ENCODE peak calls at places on chromosome 14, in five cellular contexts. W is OCI-LY7, G is lower lobe of right lung, D is WTC11, Q is heart left ventricle. N is an unnamed sample.

GRCh38 chr14:65352964-65353530 is 59.5 kb upstream of the FUT8 start:
- DNase-seq in W (peak), G (no peak), D (no peak), Q (no peak), N (no peak)

GRCh38 chr14:64806202-64806861 is 73.4 kb downstream of the SPTB start:
- DNase-seq in W (no peak), G (no peak), D (no peak), Q (no peak), N (no peak)

GRCh38 chr14:90693413-90693812 is 122.8 kb downstream of the TTC7B start:
- DNase-seq in W (no peak), G (no peak), D (no peak), Q (no peak), N (no peak)

GRCh38 chr14:77158175-77158908 is 16.8 kb upstream of the ZDHHC22 start:
- DNase-seq in W (no peak), G (no peak), D (peak), Q (peak), N (peak)

GRCh38 chr14:50061664-50062437 is 54.5 kb downstream of the VCPKMT start:
- DNase-seq in W (peak), G (no peak), D (no peak), Q (peak), N (no peak)

GRCh38 chr14:37253905-37254304 is 56.2 kb downstream of the MIPOL1 start:
- DNase-seq in W (no peak), G (no peak), D (no peak), Q (no peak), N (peak)

GRCh38 chr14:49966304-49966809 is 73.5 kb downstream of the ARF6 start:
- DNase-seq in W (no peak), G (no peak), D (no peak), Q (no peak), N (no peak)

GRCh38 chr14:24695265-24696241 is 61.6 kb upstream of the GZMB start:
- DNase-seq in W (peak), G (no peak), D (no peak), Q (no peak), N (no peak)

GRCh38 chr14:37585971-37586759 is 8.9 kb downstream of the FOXA1 start:
- DNase-seq in W (no peak), G (no peak), D (no peak), Q (no peak), N (no peak)

GRCh38 chr14:70955543-70956480 is 48.6 kb downstream of the PCNX1 start:
- DNase-seq in W (peak), G (no peak), D (no peak), Q (no peak), N (peak)

GRCh38 chr14:33465952-33466700 is 484.7 kb downstream of the EGLN3 start:
- DNase-seq in W (no peak), G (no peak), D (no peak), Q (no peak), N (no peak)

GRCh38 chr14:68730811-68731425 is 61.9 kb downstream of the ZFP36L1 start:
- DNase-seq in W (no peak), G (no peak), D (peak), Q (no peak), N (no peak)

GRCh38 chr14:58151264-58151700 is 731 bp downstream of the ARMH4 start:
- DNase-seq in W (no peak), G (no peak), D (peak), Q (no peak), N (no peak)

GRCh38 chr14:74501135-74501614 is 7.6 kb downstream of the ISCA2 start:
- DNase-seq in W (peak), G (peak), D (peak), Q (peak), N (peak)

GRCh38 chr14:58104808-58105207 is 47.2 kb downstream of the ARMH4 start:
- DNase-seq in W (no peak), G (no peak), D (no peak), Q (no peak), N (no peak)

GRCh38 chr14:104441275-104442106 is 138.1 kb upstream of the C14orf180 start:
- DNase-seq in W (no peak), G (no peak), D (no peak), Q (no peak), N (no peak)

GRCh38 chr14:22824711-22825359 is 4.9 kb upstream of the MRPL52 start:
- DNase-seq in W (peak), G (no peak), D (no peak), Q (no peak), N (no peak)

GRCh38 chr14:34199585-34199984 is 248.7 kb upstream of the EGLN3 start:
- DNase-seq in W (no peak), G (no peak), D (no peak), Q (no peak), N (peak)

GRCh38 chr14:64823305-64823985 is 56.3 kb downstream of the SPTB start:
- DNase-seq in W (peak), G (peak), D (peak), Q (peak), N (peak)

GRCh38 chr14:57383125-57383524 is 7.3 kb upstream of the NAA30 start:
- DNase-seq in W (no peak), G (no peak), D (no peak), Q (no peak), N (no peak)

GRCh38 chr14:97977711-97978261 is 1180.6 kb downstream of the VRK1 start:
- DNase-seq in W (no peak), G (peak), D (peak), Q (peak), N (no peak)

GRCh38 chr14:89921896-89922548 is 32.5 kb downstream of the EFCAB11 start:
- DNase-seq in W (no peak), G (no peak), D (no peak), Q (no peak), N (no peak)

GRCh38 chr14:90061849-90062794 is at the start of gene KCNK13:
- DNase-seq in W (no peak), G (peak), D (peak), Q (peak), N (no peak)

GRCh38 chr14:102982852-102983470 is 60.5 kb downstream of the AMN start:
- DNase-seq in W (no peak), G (no peak), D (no peak), Q (no peak), N (no peak)

GRCh38 chr14:71266994-71267636 is 359.9 kb downstream of the PCNX1 start:
- DNase-seq in W (no peak), G (no peak), D (no peak), Q (no peak), N (no peak)

GRCh38 chr14:96261772-96262485 is 5.9 kb downstream of the BDKRB1 start:
- DNase-seq in W (no peak), G (no peak), D (no peak), Q (no peak), N (no peak)

GRCh38 chr14:55271572-55272414 is 572 bp downstream of the FBXO34 start:
- DNase-seq in W (peak), G (peak), D (peak), Q (peak), N (peak)

GRCh38 chr14:23061995-23062394 is 4.7 kb upstream of the CDH24 start:
- DNase-seq in W (no peak), G (no peak), D (no peak), Q (no peak), N (peak)

GRCh38 chr14:77059276-77059934 is 30.9 kb upstream of the IRF2BPL start:
- DNase-seq in W (no peak), G (no peak), D (peak), Q (peak), N (peak)

GRCh38 chr14:65169351-65169750 is 67.0 kb upstream of the MAX start:
- DNase-seq in W (peak), G (no peak), D (no peak), Q (no peak), N (peak)

GRCh38 chr14:66240112-66240511 is 246.1 kb upstream of the CCDC196 start:
- DNase-seq in W (no peak), G (no peak), D (no peak), Q (no peak), N (no peak)

GRCh38 chr14:75531660-75532317 is 9.5 kb downstream of the BATF start:
- DNase-seq in W (no peak), G (no peak), D (no peak), Q (no peak), N (no peak)

GRCh38 chr14:104393199-104393897 is 186.2 kb upstream of the C14orf180 start:
- DNase-seq in W (no peak), G (no peak), D (no peak), Q (peak), N (no peak)

GRCh38 chr14:56608682-56609081 is 29.1 kb downstream of the TMEM260 start:
- DNase-seq in W (peak), G (no peak), D (no peak), Q (no peak), N (peak)

GRCh38 chr14:60777856-60778578 is 43.5 kb downstream of the MNAT1 start:
- DNase-seq in W (no peak), G (no peak), D (no peak), Q (no peak), N (peak)

GRCh38 chr14:89129570-89129969 is 287.5 kb downstream of the FOXN3 start:
- DNase-seq in W (no peak), G (no peak), D (no peak), Q (no peak), N (no peak)

GRCh38 chr14:89324501-89325298 is 92.3 kb downstream of the FOXN3 start:
- DNase-seq in W (no peak), G (no peak), D (no peak), Q (no peak), N (no peak)

DNA sequence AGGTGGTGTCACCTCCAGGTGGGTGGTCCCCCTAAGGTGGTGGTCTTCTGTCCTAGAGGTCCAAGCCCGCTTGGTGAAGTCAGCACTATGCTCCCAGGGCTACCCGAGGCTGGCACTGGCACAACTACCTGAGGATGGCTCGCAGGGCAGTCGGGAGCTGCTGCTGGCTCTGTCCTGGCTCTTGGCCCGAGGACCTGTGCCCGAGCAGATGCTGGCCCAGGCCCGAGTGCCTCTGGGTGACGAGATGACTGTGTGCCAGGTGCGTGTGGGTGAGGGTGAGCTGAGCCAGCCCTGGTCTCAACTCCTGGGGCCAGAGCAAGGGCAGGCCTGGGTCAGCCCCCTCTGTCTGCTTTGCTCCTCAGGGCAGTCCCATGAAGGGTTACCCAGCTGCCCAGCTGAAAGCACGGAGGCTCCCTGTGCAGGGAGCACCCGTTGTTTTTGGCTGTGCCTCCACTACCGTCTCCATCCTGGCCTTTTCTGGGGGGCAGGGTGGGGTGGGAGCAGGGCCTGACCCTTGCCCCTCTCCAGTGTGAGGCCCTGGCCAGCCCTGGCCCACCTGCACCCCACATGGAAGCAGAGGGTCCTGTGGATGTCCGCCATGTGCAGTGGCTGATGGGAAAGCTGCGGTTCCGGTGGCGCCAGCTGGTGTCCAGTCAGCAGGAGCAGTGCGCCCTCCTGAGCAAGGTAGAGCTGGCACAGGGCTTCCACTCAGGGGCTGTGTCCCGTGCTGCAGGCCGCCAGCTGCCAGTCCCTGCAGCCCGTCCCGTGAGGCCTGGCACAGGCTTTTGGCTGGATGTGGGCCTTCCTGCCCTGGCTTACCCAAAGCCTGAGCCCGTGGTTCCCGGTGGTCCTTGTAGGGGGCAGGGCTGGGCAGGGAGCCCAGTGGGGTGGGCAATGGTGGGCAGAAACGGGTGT is 1.3 kb downstream of the TEDC1 start:
- DNase-seq in W (no peak), G (peak), D (no peak), Q (peak), N (no peak)
- TF ChIP-seq CTCF in W (no peak), G (no peak), D (no peak), Q (no peak), N (no peak)

DNA sequence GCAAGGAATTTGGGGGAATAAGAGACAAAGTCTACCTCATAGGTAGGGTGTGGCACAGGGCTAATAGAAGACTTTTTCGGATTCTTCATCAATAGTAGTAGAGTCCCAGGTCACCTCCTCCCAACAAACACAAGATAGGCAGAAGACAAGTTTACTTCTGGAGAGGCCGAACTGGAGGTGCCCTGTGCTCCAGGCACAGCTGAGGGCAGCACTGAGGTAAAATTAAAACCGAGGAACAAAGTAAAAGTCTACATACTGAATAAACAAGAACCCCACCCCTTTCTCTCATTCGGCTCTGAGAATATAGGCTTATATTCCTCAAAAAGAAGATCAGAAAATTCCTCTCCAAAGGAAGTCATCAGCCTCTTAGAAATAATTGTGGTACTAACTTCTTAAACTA is 161.6 kb downstream of the SEC23A start:
- DNase-seq in W (no peak), G (no peak), D (no peak), Q (no peak), N (no peak)
- TF ChIP-seq CTCF in W (no peak), G (no peak), D (no peak), Q (no peak), N (no peak)

GRCh38 chr14:92039073-92039719 is 663 bp downstream of the TRIP11 start:
- DNase-seq in W (no peak), G (no peak), D (peak), Q (no peak), N (peak)

GRCh38 chr14:92040431-92041040 is 677 bp upstream of the TRIP11 start:
- DNase-seq in W (peak), G (no peak), D (no peak), Q (no peak), N (no peak)

GRCh38 chr14:92041203-92041602 is 1.3 kb upstream of the TRIP11 start:
- DNase-seq in W (peak), G (no peak), D (no peak), Q (no peak), N (no peak)

GRCh38 chr14:92037989-92038388 is 1.9 kb downstream of the TRIP11 start:
- DNase-seq in W (no peak), G (no peak), D (no peak), Q (no peak), N (no peak)

GRCh38 chr14:92039720-92040430 is at the start of gene TRIP11:
- DNase-seq in W (peak), G (peak), D (peak), Q (peak), N (peak)
- TF ChIP-seq CTCF in W (no peak), G (no peak), D (no peak), Q (peak), N (no peak)

GRCh38 chr14:51224551-51224950 is 15.5 kb upstream of the TMX1 start:
- DNase-seq in W (no peak), G (no peak), D (no peak), Q (no peak), N (no peak)

GRCh38 chr14:51225751-51226150 is 14.3 kb upstream of the TMX1 start:
- DNase-seq in W (no peak), G (no peak), D (no peak), Q (no peak), N (peak)

GRCh38 chr14:51216602-51217001 is 23.4 kb upstream of the TMX1 start:
- DNase-seq in W (no peak), G (no peak), D (no peak), Q (no peak), N (no peak)

GRCh38 chr14:51219473-51220448 is 20.3 kb upstream of the TMX1 start:
- DNase-seq in W (peak), G (no peak), D (no peak), Q (no peak), N (no peak)
- TF ChIP-seq CTCF in W (peak), G (peak), D (peak), Q (peak), N (peak)

DNA sequence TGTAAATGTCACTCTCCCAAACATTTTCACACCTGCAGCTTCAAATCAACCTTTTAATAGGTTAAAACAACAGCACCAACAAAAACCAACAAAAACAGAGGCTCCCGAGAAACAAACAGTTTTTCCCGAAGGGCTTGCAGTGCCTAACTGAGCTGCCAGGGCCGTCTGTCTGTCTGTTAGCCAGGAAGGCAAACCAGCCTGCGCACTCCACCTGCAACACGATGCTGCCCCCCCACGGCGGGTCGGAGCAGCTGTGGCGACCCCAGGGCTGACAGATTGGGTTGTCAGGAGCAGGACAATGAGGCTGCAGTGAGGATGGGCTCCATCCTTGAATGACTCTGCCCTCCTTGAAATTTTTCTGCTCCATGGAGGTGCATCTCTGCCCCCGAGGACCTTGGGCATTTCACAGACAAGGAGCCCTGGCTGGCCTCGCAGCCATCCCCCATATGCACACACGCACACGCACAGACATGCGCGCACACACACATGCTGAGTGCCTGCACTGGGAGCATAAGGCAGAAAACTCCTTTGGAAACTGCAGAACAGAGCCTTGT is 2.6 kb downstream of the RTL1 start:
- DNase-seq in W (peak), G (peak), D (peak), Q (peak), N (no peak)
- TF ChIP-seq CTCF in W (peak), G (peak), D (peak), Q (peak), N (peak)

DNA sequence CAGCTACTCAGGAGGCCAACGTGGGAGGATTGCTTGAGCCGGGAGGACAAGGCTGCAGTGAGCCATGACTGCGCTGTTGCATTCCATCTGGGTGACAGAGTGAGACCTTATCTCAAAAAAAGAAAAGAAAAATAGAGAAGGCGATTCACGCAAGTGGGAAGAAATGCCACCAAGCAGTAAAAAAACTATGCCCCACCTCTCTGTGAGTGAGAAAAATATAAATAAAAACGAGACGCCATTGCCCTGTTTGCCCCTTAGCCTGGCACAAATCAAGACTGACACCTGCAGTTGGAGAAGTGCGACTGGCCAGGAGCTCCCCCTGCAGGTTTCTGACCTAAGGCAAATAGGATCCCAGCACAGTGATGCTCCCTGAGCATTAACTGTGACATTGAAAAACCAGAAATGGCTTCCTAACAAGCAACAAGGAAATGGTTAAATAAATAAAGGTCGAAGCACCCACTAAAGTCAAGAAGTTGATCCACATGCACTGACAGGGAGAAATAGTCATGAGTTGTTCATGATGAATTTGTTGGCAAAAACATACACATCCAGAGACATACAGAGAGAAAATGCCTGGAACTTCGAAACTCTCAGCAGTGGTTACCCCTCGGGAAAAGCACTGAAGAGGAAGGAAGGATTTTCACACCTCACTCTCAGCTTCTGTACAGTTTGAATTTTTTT is 21.1 kb downstream of the GSC start:
- DNase-seq in W (peak), G (no peak), D (peak), Q (no peak), N (no peak)
- TF ChIP-seq CTCF in W (peak), G (peak), D (peak), Q (peak), N (peak)

DNA sequence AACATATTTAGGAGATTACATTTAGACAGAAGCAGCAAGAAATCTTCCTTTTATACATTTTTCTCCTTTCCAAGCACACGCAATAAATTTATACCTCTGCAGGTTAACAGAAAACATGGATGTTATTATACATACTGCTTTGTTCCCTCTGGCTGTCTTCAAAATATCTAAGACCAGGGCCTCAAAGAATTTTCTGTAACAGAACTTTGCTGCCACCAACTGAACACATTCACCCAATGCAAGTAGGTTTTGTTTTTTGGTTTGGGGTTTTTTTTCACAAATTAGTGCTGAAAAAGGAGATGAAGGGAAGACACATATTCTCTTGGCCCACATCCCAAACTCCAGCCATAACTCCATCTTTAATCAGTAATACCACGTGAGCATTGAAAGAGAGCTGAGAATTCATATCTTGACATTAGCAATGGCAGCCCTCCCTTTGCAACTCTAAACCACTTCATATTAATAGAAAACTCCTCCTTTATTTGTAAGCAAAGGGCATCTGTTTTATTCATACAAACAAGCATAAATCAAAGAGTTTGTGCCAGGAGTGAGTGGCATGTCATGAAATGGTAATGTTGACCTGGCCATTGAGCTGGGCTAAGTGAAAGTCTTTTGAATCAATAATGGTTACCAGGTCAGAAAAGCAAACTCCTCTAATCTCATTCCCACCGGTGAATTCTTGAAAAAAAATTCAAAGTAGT is 150.8 kb upstream of the FSCB start:
- DNase-seq in W (no peak), G (no peak), D (no peak), Q (no peak), N (no peak)
- TF ChIP-seq CTCF in W (peak), G (peak), D (no peak), Q (peak), N (peak)

N was measured in AG09319.